ENCODE peak calls at places on chromosomes 6 and 20, in six cellular contexts. D is AG20443, W is amygdala, P is left lung, T is Daoy, Q is T follicular helper cell. X is an unnamed sample.
A peak's percentile ranks its signal among the peaks of the same experiment; 100 is the strongest.

GRCh38 chr6:119077643-119078448 is 618 bp downstream of the FAM184A start:
- DNase-seq in D (peak; percentile 13), W (no peak), P (peak; percentile 36), T (peak; percentile 41), Q (peak; percentile 18), X (peak; percentile 5)

GRCh38 chr20:6014957-6015356 is 38.9 kb downstream of the LRRN4 start:
- DNase-seq in D (no peak), W (no peak), P (no peak), T (no peak), Q (no peak), X (no peak)

GRCh38 chr6:168167431-168168315 is 88.7 kb upstream of the FRMD1 start:
- DNase-seq in D (no peak), W (no peak), P (no peak), T (no peak), Q (no peak), X (no peak)

GRCh38 chr20:11976966-11977365 is 59.3 kb downstream of the BTBD3 start:
- DNase-seq in D (no peak), W (no peak), P (no peak), T (no peak), Q (no peak), X (peak; percentile 16)

GRCh38 chr6:47090881-47091280 is 48.7 kb upstream of the ADGRF1 start:
- DNase-seq in D (no peak), W (no peak), P (no peak), T (no peak), Q (no peak), X (no peak)

GRCh38 chr6:28982476-28983266 is 22.4 kb downstream of the ZNF311 start:
- DNase-seq in D (peak; percentile 25), W (peak; percentile 2), P (no peak), T (peak; percentile 72), Q (peak; percentile 9), X (peak; percentile 27)

GRCh38 chr6:168263351-168263905 is 56.1 kb downstream of the DACT2 start:
- DNase-seq in D (no peak), W (no peak), P (no peak), T (no peak), Q (no peak), X (no peak)

GRCh38 chr6:27582928-27583725 is 110.2 kb upstream of the ZNF184 start:
- DNase-seq in D (peak; percentile 63), W (no peak), P (no peak), T (peak; percentile 85), Q (no peak), X (peak; percentile 90)

GRCh38 chr20:20821496-20822260 is 109.2 kb upstream of the RALGAPA2 start:
- DNase-seq in D (no peak), W (no peak), P (no peak), T (no peak), Q (no peak), X (no peak)

GRCh38 chr20:58342104-58342945 is 32.8 kb downstream of the RAB22A start:
- DNase-seq in D (peak; percentile 49), W (no peak), P (no peak), T (no peak), Q (no peak), X (no peak)

GRCh38 chr6:17167327-17167979 is 65.6 kb downstream of the STMND1 start:
- DNase-seq in D (peak; percentile 74), W (no peak), P (no peak), T (peak; percentile 87), Q (no peak), X (peak; percentile 59)

GRCh38 chr6:70905676-70906075 is 51.2 kb downstream of the B3GAT2 start:
- DNase-seq in D (no peak), W (no peak), P (no peak), T (no peak), Q (no peak), X (no peak)

GRCh38 chr6:41191569-41191968 is 9.4 kb downstream of the TREML2 start:
- DNase-seq in D (peak; percentile 49), W (no peak), P (peak; percentile 58), T (no peak), Q (no peak), X (peak; percentile 6)

GRCh38 chr6:7900621-7901020 is 10.0 kb downstream of the TXNDC5 start:
- DNase-seq in D (no peak), W (no peak), P (no peak), T (no peak), Q (no peak), X (no peak)

GRCh38 chr6:43934803-43935602 is 165.0 kb downstream of the VEGFA start:
- DNase-seq in D (no peak), W (no peak), P (peak; percentile 11), T (no peak), Q (no peak), X (no peak)

GRCh38 chr6:107600936-107601335 is 111.0 kb downstream of the SOBP start:
- DNase-seq in D (peak; percentile 48), W (no peak), P (peak; percentile 52), T (peak; percentile 66), Q (no peak), X (peak; percentile 65)

GRCh38 chr20:2767768-2768631 is 32.4 kb downstream of the CPXM1 start:
- DNase-seq in D (peak; percentile 80), W (no peak), P (peak; percentile 84), T (peak; percentile 76), Q (no peak), X (peak; percentile 87)

GRCh38 chr20:47389867-47390347 is 33.4 kb upstream of the ZMYND8 start:
- DNase-seq in D (no peak), W (no peak), P (no peak), T (peak; percentile 67), Q (no peak), X (peak; percentile 68)

X was measured in MG63.